ENCODE peak calls at places on chromosome 11, in eight cellular contexts. B, V, C, I, A, T, W and E are unnamed samples.

GRCh38 chr11:132343445-132343844 is 973.0 kb downstream of the NTM start:
- DNase-seq in B (no peak), V (no peak), C (no peak), I (no peak), A (no peak), T (no peak), W (no peak), E (no peak)

GRCh38 chr11:7575841-7576451 is 62.1 kb downstream of the PPFIBP2 start:
- DNase-seq in B (peak; percentile 59), V (no peak), C (no peak), I (peak; percentile 15), A (no peak), T (peak; percentile 54), W (peak; percentile 88), E (peak; percentile 26)

GRCh38 chr11:68216171-68216938 is 3.3 kb upstream of the KMT5B start:
- DNase-seq in B (no peak), V (peak; percentile 56), C (no peak), I (no peak), A (no peak), T (no peak), W (no peak), E (no peak)

GRCh38 chr11:8068605-8069221 is 12.3 kb upstream of the TUB start:
- DNase-seq in B (no peak), V (peak; percentile 63), C (no peak), I (no peak), A (no peak), T (no peak), W (peak; percentile 88), E (peak; percentile 95)

GRCh38 chr11:36372101-36372767 is 76.1 kb downstream of the PRR5L start:
- DNase-seq in B (no peak), V (no peak), C (no peak), I (no peak), A (no peak), T (no peak), W (peak; percentile 94), E (peak; percentile 83)

GRCh38 chr11:46673713-46674462 is 26.5 kb downstream of the ARHGAP1 start:
- DNase-seq in B (no peak), V (no peak), C (no peak), I (no peak), A (no peak), T (no peak), W (no peak), E (no peak)

GRCh38 chr11:33172996-33173395 is 11.7 kb upstream of the CSTF3 start:
- DNase-seq in B (no peak), V (no peak), C (no peak), I (no peak), A (no peak), T (no peak), W (no peak), E (no peak)

GRCh38 chr11:133323354-133323753 is 208.9 kb downstream of the OPCML start:
- DNase-seq in B (no peak), V (no peak), C (no peak), I (no peak), A (no peak), T (no peak), W (no peak), E (no peak)

GRCh38 chr11:28170759-28171158 is 62.6 kb downstream of the METTL15 start:
- DNase-seq in B (no peak), V (no peak), C (no peak), I (no peak), A (no peak), T (no peak), W (no peak), E (no peak)

GRCh38 chr11:126512251-126512650 is 156.8 kb downstream of the ST3GAL4 start:
- DNase-seq in B (no peak), V (no peak), C (no peak), I (no peak), A (no peak), T (no peak), W (no peak), E (no peak)

GRCh38 chr11:66850588-66851250 is 6.1 kb upstream of the LRFN4 start:
- DNase-seq in B (no peak), V (no peak), C (no peak), I (no peak), A (no peak), T (no peak), W (no peak), E (no peak)

GRCh38 chr11:65541093-65542010 is 16.5 kb downstream of the SCYL1 start:
- DNase-seq in B (no peak), V (no peak), C (no peak), I (no peak), A (no peak), T (no peak), W (no peak), E (no peak)

GRCh38 chr11:67438121-67438902 is 830 bp upstream of the PTPRCAP start:
- DNase-seq in B (no peak), V (no peak), C (peak; percentile 68), I (peak; percentile 70), A (peak; percentile 61), T (peak; percentile 90), W (no peak), E (no peak)

GRCh38 chr11:116217006-116217405 is 555.8 kb downstream of the BUD13 start:
- DNase-seq in B (peak; percentile 58), V (no peak), C (no peak), I (no peak), A (no peak), T (peak; percentile 34), W (peak; percentile 51), E (no peak)

GRCh38 chr11:71309611-71310010 is 57.2 kb upstream of the SHANK2 start:
- DNase-seq in B (no peak), V (no peak), C (no peak), I (no peak), A (no peak), T (no peak), W (no peak), E (no peak)

GRCh38 chr11:118996926-118997626 is 862 bp upstream of the CENATAC start:
- DNase-seq in B (peak; percentile 12), V (no peak), C (peak; percentile 30), I (peak; percentile 3), A (peak; percentile 39), T (peak; percentile 56), W (no peak), E (no peak)

GRCh38 chr11:83858694-83859093 is 572.5 kb upstream of the CCDC90B start:
- DNase-seq in B (no peak), V (no peak), C (no peak), I (no peak), A (no peak), T (no peak), W (no peak), E (no peak)

GRCh38 chr11:69977951-69978350 is 100.2 kb upstream of the ANO1 start:
- DNase-seq in B (no peak), V (no peak), C (no peak), I (no peak), A (no peak), T (no peak), W (no peak), E (no peak)

GRCh38 chr11:15651782-15652181 is 537.1 kb downstream of the INSC start:
- DNase-seq in B (no peak), V (no peak), C (no peak), I (no peak), A (no peak), T (no peak), W (no peak), E (no peak)

GRCh38 chr11:111331711-111332479 is 33.5 kb downstream of the POU2AF3 start:
- DNase-seq in B (no peak), V (no peak), C (no peak), I (no peak), A (no peak), T (no peak), W (no peak), E (no peak)

GRCh38 chr11:59815754-59816153 is 5.2 kb upstream of the MRPL16 start:
- DNase-seq in B (no peak), V (no peak), C (no peak), I (no peak), A (no peak), T (no peak), W (no peak), E (no peak)

GRCh38 chr11:39247570-39248137 is 2211.8 kb downstream of the LRRC4C start:
- DNase-seq in B (no peak), V (no peak), C (no peak), I (no peak), A (no peak), T (no peak), W (no peak), E (no peak)

GRCh38 chr11:100719809-100720221 is 32.7 kb downstream of the ARHGAP42 start:
- DNase-seq in B (no peak), V (peak; percentile 50), C (no peak), I (no peak), A (no peak), T (no peak), W (peak; percentile 79), E (peak; percentile 96)